ENCODE peak calls at places on chromosomes 12 and 14, in five cellular contexts. I is OCI-LY7, Y is BJ, R is ovary, L is lower lobe of right lung. W is an unnamed sample.

GRCh38 chr14:104735830-104736642 is 12.0 kb downstream of the ADSS1 start:
- DNase-seq in I (no peak), Y (peak; percentile 29), R (no peak), L (peak; percentile 89), W (peak; percentile 28)

GRCh38 chr14:101066826-101067508 is 163.4 kb upstream of the RTL1 start:
- DNase-seq in I (no peak), Y (no peak), R (no peak), L (peak; percentile 40), W (no peak)

GRCh38 chr14:23379331-23380196 is 2.7 kb downstream of the CMTM5 start:
- DNase-seq in I (peak; percentile 66), Y (no peak), R (peak; percentile 61), L (peak; percentile 82), W (no peak)

GRCh38 chr14:25381498-25381897 is 331.6 kb upstream of the STXBP6 start:
- DNase-seq in I (peak; percentile 5), Y (no peak), R (no peak), L (no peak), W (no peak)

GRCh38 chr12:107631715-107632114 is 53.9 kb upstream of the PWP1 start:
- DNase-seq in I (no peak), Y (no peak), R (no peak), L (no peak), W (no peak)

GRCh38 chr14:98926802-98927201 is 345.2 kb downstream of the BCL11B start:
- DNase-seq in I (no peak), Y (no peak), R (no peak), L (no peak), W (no peak)

GRCh38 chr12:224330-224729 is 10.4 kb upstream of the SLC6A12 start:
- DNase-seq in I (no peak), Y (no peak), R (no peak), L (no peak), W (no peak)

GRCh38 chr12:82524020-82524419 is 162.7 kb upstream of the TMTC2 start:
- DNase-seq in I (no peak), Y (no peak), R (no peak), L (no peak), W (no peak)

GRCh38 chr14:68986926-68987652 is 8.0 kb upstream of the ACTN1 start:
- DNase-seq in I (no peak), Y (no peak), R (no peak), L (no peak), W (no peak)

GRCh38 chr14:99608591-99608990 is 4.6 kb upstream of the CCDC85C start:
- DNase-seq in I (no peak), Y (no peak), R (no peak), L (no peak), W (no peak)

GRCh38 chr14:97319691-97320090 is 522.5 kb downstream of the VRK1 start:
- DNase-seq in I (no peak), Y (no peak), R (no peak), L (no peak), W (no peak)

GRCh38 chr14:92253381-92253894 is 69.5 kb upstream of the SLC24A4 start:
- DNase-seq in I (no peak), Y (no peak), R (no peak), L (no peak), W (no peak)

GRCh38 chr14:89303452-89304435 is 113.3 kb downstream of the FOXN3 start:
- DNase-seq in I (peak; percentile 94), Y (peak; percentile 68), R (peak; percentile 71), L (peak; percentile 65), W (peak; percentile 63)

GRCh38 chr12:77189463-77189862 is 124.1 kb upstream of the E2F7 start:
- DNase-seq in I (no peak), Y (peak; percentile 46), R (no peak), L (no peak), W (peak; percentile 78)

GRCh38 chr12:57063991-57064725 is 14.2 kb upstream of the MYO1A start:
- DNase-seq in I (peak; percentile 28), Y (no peak), R (no peak), L (no peak), W (no peak)

GRCh38 chr12:32895688-32896437 is 714 bp downstream of the PKP2 start:
- DNase-seq in I (no peak), Y (no peak), R (peak; percentile 36), L (no peak), W (no peak)

GRCh38 chr12:57340104-57340503 is 89.1 kb upstream of the STAC3 start:
- DNase-seq in I (no peak), Y (peak; percentile 35), R (peak; percentile 66), L (peak; percentile 60), W (no peak)

GRCh38 chr14:21768116-21768874 is 94.7 kb upstream of the OR4E1 start:
- DNase-seq in I (peak; percentile 48), Y (no peak), R (no peak), L (no peak), W (no peak)
- TF ChIP-seq CTCF in I (peak; percentile 79), Y (peak; percentile 10), R (no peak), L (peak; percentile 38), W (no peak)

GRCh38 chr12:52716061-52716460 is 12.7 kb upstream of the KRT77 start:
- DNase-seq in I (no peak), Y (no peak), R (no peak), L (no peak), W (no peak)

GRCh38 chr12:52713960-52714886 is 10.9 kb upstream of the KRT77 start:
- DNase-seq in I (no peak), Y (no peak), R (no peak), L (no peak), W (no peak)

GRCh38 chr12:52714887-52715281 is 11.6 kb upstream of the KRT77 start:
- DNase-seq in I (no peak), Y (no peak), R (no peak), L (no peak), W (no peak)

GRCh38 chr12:52710744-52711143 is 7.4 kb upstream of the KRT77 start:
- DNase-seq in I (peak; percentile 28), Y (no peak), R (no peak), L (no peak), W (no peak)

GRCh38 chr12:52715416-52715815 is 12.1 kb upstream of the KRT77 start:
- DNase-seq in I (no peak), Y (no peak), R (no peak), L (peak; percentile 52), W (no peak)
- TF ChIP-seq CTCF in I (peak; percentile 57), Y (no peak), R (no peak), L (peak; percentile 24), W (no peak)

DNA sequence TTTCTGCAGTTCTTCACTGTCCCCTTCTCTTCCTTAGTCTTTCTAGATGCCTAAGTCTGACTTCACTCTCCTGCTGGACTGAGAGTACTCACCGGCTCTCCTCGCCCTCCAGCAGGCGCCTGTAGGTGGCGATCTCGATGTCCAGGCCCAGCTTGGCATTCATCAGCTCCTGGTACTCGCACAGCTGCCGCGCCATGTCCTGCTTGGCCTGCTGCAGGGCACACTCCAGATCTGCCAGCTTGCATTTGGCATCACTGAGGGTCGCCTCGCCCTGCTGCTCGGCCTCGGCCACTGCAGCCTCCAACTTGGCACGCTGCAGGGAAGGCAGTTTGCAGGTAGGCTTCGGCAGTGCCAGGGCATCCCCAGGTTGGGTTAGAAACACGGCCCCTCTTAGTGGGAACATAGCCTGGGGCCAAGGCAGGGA is 5.2 kb downstream of the KRT84 start:
- DNase-seq in I (no peak), Y (no peak), R (no peak), L (peak; percentile 46), W (no peak)
- TF ChIP-seq CTCF in I (peak; percentile 72), Y (peak; percentile 64), R (no peak), L (peak; percentile 51), W (peak; percentile 66)

GRCh38 chr14:93903342-93904184 is 23.6 kb upstream of the FAM181A start:
- DNase-seq in I (no peak), Y (no peak), R (no peak), L (no peak), W (no peak)
- TF ChIP-seq CTCF in I (peak; percentile 40), Y (peak; percentile 18), R (no peak), L (peak; percentile 29), W (peak; percentile 44)

GRCh38 chr14:72990171-72990570 is 36.7 kb downstream of the ZFYVE1 start:
- DNase-seq in I (no peak), Y (no peak), R (no peak), L (no peak), W (no peak)

GRCh38 chr14:72982146-72982708 is 44.7 kb downstream of the ZFYVE1 start:
- DNase-seq in I (no peak), Y (no peak), R (no peak), L (no peak), W (no peak)

GRCh38 chr14:72980863-72981262 is 46.0 kb downstream of the ZFYVE1 start:
- DNase-seq in I (no peak), Y (no peak), R (no peak), L (no peak), W (no peak)

DNA sequence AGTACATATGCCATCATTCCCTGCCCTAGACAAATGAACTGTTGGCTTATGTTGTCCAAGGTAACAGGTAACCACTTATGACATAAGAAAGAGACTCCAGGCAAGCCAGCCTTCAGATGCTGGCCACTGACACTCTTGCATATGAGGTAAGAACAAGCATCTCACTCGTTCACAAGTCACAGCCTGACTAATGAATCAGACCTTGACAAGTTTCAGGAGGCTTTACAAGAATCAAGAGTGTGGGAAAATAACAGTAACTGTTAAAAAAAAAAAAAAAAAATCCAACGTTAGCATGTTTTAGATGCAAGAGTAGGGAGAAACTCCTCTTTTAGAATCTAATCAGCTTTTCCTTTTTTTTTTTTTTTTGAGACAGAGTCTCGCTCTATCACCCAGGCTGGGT is 40.7 kb downstream of the ZFYVE1 start:
- DNase-seq in I (no peak), Y (no peak), R (no peak), L (no peak), W (no peak)
- TF ChIP-seq CTCF in I (no peak), Y (no peak), R (no peak), L (no peak), W (no peak)